ENCODE peak calls at places on chromosomes 16 and 17, in nine cellular contexts. V, R, S, G, O, Y, Q, N and M are unnamed samples.

GRCh38 chr17:19867094-19867653 is 562 bp downstream of the ULK2 start:
- DNase-seq in Y (peak; percentile 47), Q (peak; percentile 68), V (no peak), O (peak; percentile 14), R (no peak), N (peak; percentile 62), S (peak; percentile 18), G (peak; percentile 9), M (peak; percentile 28)

GRCh38 chr17:18016426-18016825 is 22.5 kb downstream of the ATPAF2 start:
- DNase-seq in N (no peak), O (no peak), R (no peak), V (no peak), Q (no peak), S (no peak), G (no peak), Y (no peak), M (no peak)

GRCh38 chr17:16997514-16998429 is 25.9 kb upstream of the TNFRSF13B start:
- DNase-seq in O (no peak), Q (no peak), V (no peak), R (no peak), N (no peak), Y (peak; percentile 73), S (no peak), G (no peak), M (no peak)

GRCh38 chr17:40458851-40459482 is 15.7 kb downstream of the IGFBP4 start:
- DNase-seq in V (no peak), Y (no peak), Q (peak; percentile 45), N (peak; percentile 11), O (no peak), G (no peak), S (no peak), R (no peak), M (no peak)

GRCh38 chr17:81422776-81423697 is 27.8 kb downstream of the BAHCC1 start:
- DNase-seq in V (peak; percentile 71), R (no peak), S (no peak), Y (no peak), N (peak; percentile 97), G (no peak), Q (peak; percentile 96), O (no peak), M (no peak)

GRCh38 chr17:29959658-29960337 is 18.4 kb downstream of the EFCAB5 start:
- DNase-seq in Q (no peak), Y (no peak), V (no peak), O (no peak), S (no peak), R (no peak), G (no peak), N (peak; percentile 18), M (no peak)

GRCh38 chr17:14886200-14886739 is 378.9 kb downstream of the PMP22 start:
- DNase-seq in O (no peak), G (no peak), R (no peak), Q (peak; percentile 2), S (no peak), V (no peak), N (peak; percentile 35), Y (no peak), M (no peak)

GRCh38 chr16:27315333-27316037 is 1.7 kb downstream of the IL4R start:
- DNase-seq in G (no peak), V (peak; percentile 67), S (no peak), N (peak; percentile 83), Y (no peak), O (no peak), Q (peak; percentile 32), R (no peak), M (peak; percentile 60)

GRCh38 chr17:38454528-38454927 is 26.3 kb downstream of the ARHGAP23 start:
- DNase-seq in Y (no peak), V (peak; percentile 77), S (no peak), Q (peak; percentile 88), G (no peak), R (no peak), N (peak; percentile 75), O (no peak), M (no peak)

GRCh38 chr17:77372444-77373297 is 231.9 kb downstream of the SEC14L1 start:
- DNase-seq in O (peak; percentile 37), N (peak; percentile 64), V (no peak), Q (peak; percentile 96), G (peak; percentile 27), Y (peak; percentile 90), S (peak; percentile 55), R (no peak), M (no peak)

GRCh38 chr16:12673466-12673865 is 130.2 kb downstream of the CPPED1 start:
- DNase-seq in N (no peak), S (no peak), Q (no peak), R (no peak), G (no peak), Y (no peak), O (no peak), V (no peak), M (no peak)

GRCh38 chr17:1683489-1683888 is 1.2 kb downstream of the PRPF8 start:
- DNase-seq in S (no peak), G (no peak), O (no peak), Q (no peak), V (no peak), Y (no peak), R (no peak), N (no peak), M (no peak)

GRCh38 chr17:80959330-80960036 is 32.2 kb upstream of the CHMP6 start:
- DNase-seq in O (peak; percentile 18), N (peak; percentile 39), S (no peak), V (peak; percentile 69), R (no peak), Y (no peak), G (peak; percentile 69), Q (peak; percentile 89), M (no peak)

GRCh38 chr17:67156269-67157199 is 88.5 kb downstream of the HELZ start:
- DNase-seq in Q (no peak), N (peak; percentile 53), R (no peak), Y (no peak), V (no peak), G (no peak), S (no peak), O (no peak), M (no peak)

GRCh38 chr17:76102944-76103273 is 678 bp downstream of the EXOC7 start:
- DNase-seq in O (no peak), V (no peak), G (no peak), Y (no peak), R (no peak), Q (no peak), N (no peak), S (no peak), M (no peak)

GRCh38 chr17:41835214-41835799 is 725 bp downstream of the NT5C3B start:
- DNase-seq in O (no peak), G (no peak), V (no peak), R (no peak), Y (no peak), N (no peak), S (no peak), Q (no peak), M (no peak)

GRCh38 chr17:39606434-39607056 is 1.2 kb downstream of the NEUROD2 start:
- DNase-seq in R (no peak), N (no peak), Q (no peak), G (no peak), S (no peak), Y (no peak), O (no peak), V (no peak), M (no peak)

GRCh38 chr16:1050466-1050865 is 22.1 kb upstream of the SSTR5 start:
- DNase-seq in Q (no peak), O (no peak), G (no peak), Y (no peak), R (no peak), N (no peak), S (no peak), V (no peak), M (no peak)

GRCh38 chr16:28181557-28181914 is 30.2 kb downstream of the XPO6 start:
- DNase-seq in S (no peak), Q (peak; percentile 82), G (no peak), R (no peak), N (peak; percentile 92), O (no peak), Y (no peak), V (peak; percentile 10), M (no peak)

GRCh38 chr16:4324871-4325740 is 9.2 kb downstream of the GLIS2 start:
- DNase-seq in G (no peak), Y (no peak), V (no peak), N (no peak), R (no peak), S (no peak), Q (no peak), O (no peak), M (no peak)

GRCh38 chr17:68662037-68662432 is 60.9 kb upstream of the FAM20A start:
- DNase-seq in O (no peak), R (no peak), Q (no peak), S (no peak), Y (no peak), G (no peak), N (no peak), V (no peak), M (no peak)

GRCh38 chr16:69555437-69555836 is 10.3 kb upstream of the NFAT5 start:
- DNase-seq in N (no peak), R (no peak), G (no peak), S (no peak), Y (no peak), Q (no peak), V (no peak), O (no peak), M (no peak)

GRCh38 chr17:68906638-68907037 is 48.6 kb downstream of the ABCA8 start:
- DNase-seq in Y (no peak), N (peak; percentile 60), V (no peak), G (no peak), R (no peak), S (no peak), O (peak; percentile 8), Q (peak; percentile 10), M (no peak)

GRCh38 chr16:65662236-65662635 is 540.4 kb upstream of the CDH11 start:
- DNase-seq in Q (no peak), Y (no peak), O (no peak), S (no peak), V (no peak), G (no peak), R (no peak), N (no peak), M (no peak)

GRCh38 chr17:63881935-63882601 is at the start of gene GH2:
- DNase-seq in V (no peak), Q (no peak), N (peak; percentile 64), R (no peak), G (no peak), Y (peak; percentile 71), O (peak; percentile 24), S (peak; percentile 37), M (peak; percentile 52)

GRCh38 chr17:72795941-72796340 is 296.5 kb downstream of the SLC39A11 start:
- DNase-seq in O (no peak), S (no peak), Q (no peak), N (no peak), R (no peak), G (no peak), Y (no peak), V (no peak), M (no peak)

GRCh38 chr16:78705694-78706093 is 606.2 kb downstream of the WWOX start:
- DNase-seq in S (no peak), Q (no peak), Y (no peak), V (no peak), G (no peak), N (peak; percentile 35), R (peak; percentile 5), O (no peak), M (no peak)

GRCh38 chr17:57662644-57663308 is 82.3 kb downstream of the CCDC182 start:
- DNase-seq in G (peak; percentile 89), Q (peak; percentile 99), R (no peak), S (peak; percentile 17), N (peak; percentile 99), O (peak; percentile 93), V (peak; percentile 88), Y (no peak), M (no peak)

GRCh38 chr17:6162892-6163291 is 92.7 kb downstream of the WSCD1 start:
- DNase-seq in R (no peak), N (no peak), O (no peak), Q (no peak), Y (no peak), V (no peak), S (no peak), G (no peak), M (no peak)

GRCh38 chr16:20923876-20924275 is 23.3 kb downstream of the LYRM1 start:
- DNase-seq in V (no peak), N (no peak), Q (peak; percentile 38), S (no peak), O (no peak), R (no peak), Y (no peak), G (no peak), M (no peak)

GRCh38 chr16:13791095-13791494 is 128.9 kb upstream of the ERCC4 start:
- DNase-seq in S (no peak), Q (no peak), Y (no peak), R (no peak), N (no peak), V (no peak), O (no peak), G (no peak), M (no peak)